ENCODE peak calls at places on chromosomes 7 and 10, in four cellular contexts. Z is T-helper 1 cell; R is K562; P is CD4-positive, alpha-beta T cell. T is an unnamed sample.

GRCh38 chr7:142439739-142440138 is 181.9 kb upstream of the PRSS58 start:
- DNase-seq in Z (no peak), R (no peak), P (no peak), T (no peak)

GRCh38 chr10:123771877-123772644 is 105.9 kb downstream of the GPR26 start:
- DNase-seq in Z (no peak), R (no peak), P (no peak), T (no peak)

GRCh38 chr7:27185708-27186449 is 847 bp upstream of the HOXA11 start:
- DNase-seq in Z (no peak), R (no peak), P (peak; percentile 31), T (no peak)

GRCh38 chr7:70776627-70777101 is 355.3 kb upstream of the GALNT17 start:
- DNase-seq in Z (no peak), R (no peak), P (no peak), T (peak; percentile 61)

GRCh38 chr7:16034353-16034752 is 347.9 kb upstream of the MEOX2 start:
- DNase-seq in Z (no peak), R (no peak), P (no peak), T (no peak)

GRCh38 chr10:11098628-11099027 is 81.0 kb downstream of the CELF2 start:
- DNase-seq in Z (no peak), R (no peak), P (no peak), T (no peak)

GRCh38 chr10:50577681-50578350 is 45.9 kb downstream of the SGMS1 start:
- DNase-seq in Z (no peak), R (peak; percentile 85), P (no peak), T (no peak)

GRCh38 chr7:2010101-2010500 is 222.6 kb downstream of the MAD1L1 start:
- DNase-seq in Z (no peak), R (no peak), P (no peak), T (peak; percentile 46)

GRCh38 chr7:111356941-111357340 is 205.4 kb downstream of the IMMP2L start:
- DNase-seq in Z (no peak), R (no peak), P (no peak), T (no peak)

GRCh38 chr10:7363700-7364099 is 47.1 kb downstream of the SFMBT2 start:
- DNase-seq in Z (no peak), R (no peak), P (no peak), T (no peak)

GRCh38 chr10:103491729-103492364 is 1.7 kb upstream of the NEURL1 start:
- DNase-seq in Z (no peak), R (no peak), P (no peak), T (peak; percentile 64)

GRCh38 chr7:48101880-48102448 is 12.9 kb downstream of the UPP1 start:
- DNase-seq in Z (no peak), R (no peak), P (no peak), T (no peak)

GRCh38 chr7:158885624-158886023 is 29.3 kb downstream of the DYNC2I1 start:
- DNase-seq in Z (no peak), R (peak; percentile 52), P (no peak), T (no peak)

GRCh38 chr10:112801004-112801403 is 149.0 kb upstream of the TCF7L2 start:
- DNase-seq in Z (no peak), R (peak; percentile 22), P (no peak), T (no peak)

GRCh38 chr7:13803134-13803533 is 186.3 kb downstream of the ETV1 start:
- DNase-seq in Z (no peak), R (no peak), P (no peak), T (peak; percentile 32)

GRCh38 chr10:61286695-61287094 is 166.5 kb downstream of the TMEM26 start:
- DNase-seq in Z (no peak), R (no peak), P (no peak), T (no peak)

GRCh38 chr10:60521974-60522405 is 132.3 kb upstream of the ANK3 start:
- DNase-seq in Z (no peak), R (no peak), P (no peak), T (no peak)

GRCh38 chr7:102991540-102992214 is 78.9 kb downstream of the LRRC17 start:
- DNase-seq in Z (no peak), R (peak; percentile 85), P (no peak), T (no peak)

GRCh38 chr7:106139253-106140251 is 27.4 kb upstream of the SYPL1 start:
- DNase-seq in Z (no peak), R (no peak), P (no peak), T (no peak)

GRCh38 chr10:96996275-96996980 is 164.3 kb downstream of the LCOR start:
- DNase-seq in Z (no peak), R (no peak), P (no peak), T (no peak)

GRCh38 chr7:100489824-100490223 is 6.1 kb downstream of the NYAP1 start:
- DNase-seq in Z (no peak), R (peak; percentile 98), P (no peak), T (peak; percentile 97)

GRCh38 chr10:81036257-81036656 is 498.6 kb downstream of the SH2D4B start:
- DNase-seq in Z (no peak), R (no peak), P (no peak), T (no peak)

GRCh38 chr10:24783504-24783903 is 59.8 kb upstream of the ARHGAP21 start:
- DNase-seq in Z (no peak), R (no peak), P (no peak), T (no peak)

GRCh38 chr7:116511552-116512523 is 12.3 kb downstream of the CAV2 start:
- DNase-seq in Z (no peak), R (peak; percentile 34), P (no peak), T (no peak)

GRCh38 chr7:137820156-137820555 is 26.6 kb downstream of the DGKI start:
- DNase-seq in Z (no peak), R (no peak), P (no peak), T (no peak)

GRCh38 chr7:107854989-107855388 is 36.0 kb upstream of the DLD start:
- DNase-seq in Z (no peak), R (no peak), P (no peak), T (no peak)

GRCh38 chr10:34216348-34216908 is 598.7 kb downstream of the PARD3 start:
- DNase-seq in Z (no peak), R (no peak), P (no peak), T (no peak)

GRCh38 chr10:9301148-9301547 is 1246.7 kb downstream of the GATA3 start:
- DNase-seq in Z (no peak), R (no peak), P (no peak), T (no peak)

GRCh38 chr7:2968616-2969397 is 74.9 kb downstream of the CARD11 start:
- DNase-seq in Z (no peak), R (no peak), P (peak; percentile 8), T (no peak)

GRCh38 chr7:47581821-47582747 is at the start of gene TNS3:
- DNase-seq in Z (no peak), R (no peak), P (no peak), T (no peak)

GRCh38 chr7:17986826-17987225 is 40.8 kb downstream of the PRPS1L1 start:
- DNase-seq in Z (no peak), R (no peak), P (no peak), T (no peak)

GRCh38 chr7:102184303-102184702 is 102.4 kb upstream of the SH2B2 start:
- DNase-seq in Z (no peak), R (no peak), P (no peak), T (no peak)

GRCh38 chr7:129949292-129950133 is 3.2 kb downstream of the UBE2H start:
- DNase-seq in Z (no peak), R (no peak), P (no peak), T (no peak)

GRCh38 chr10:4043897-4044296 is 258.9 kb upstream of the KLF6 start:
- DNase-seq in Z (no peak), R (no peak), P (no peak), T (no peak)

GRCh38 chr7:66315192-66315591 is 110.1 kb downstream of the TPST1 start:
- DNase-seq in Z (no peak), R (no peak), P (no peak), T (no peak)

T was measured in posterior cingulate gyrus.